ENCODE peak calls at places on chromosomes 2 and 18, in four cellular contexts. One of them, this sample, is unnamed.

GRCh38 chr2:242040681-242041080 is 171.2 kb downstream of the RTP5 start:
- DNase-seq in transverse colon: no peak
- DNase-seq in A549: no peak
- DNase-seq in K562: no peak
- DNase-seq in this sample: no peak

GRCh38 chr2:238379096-238379810 is 47.5 kb upstream of the ASB1 start:
- DNase-seq in transverse colon: no peak
- DNase-seq in A549: no peak
- DNase-seq in K562: no peak
- DNase-seq in this sample: no peak

GRCh38 chr2:143410097-143410897 is 281.1 kb downstream of the ARHGAP15 start:
- DNase-seq in transverse colon: no peak
- DNase-seq in A549: no peak
- DNase-seq in K562: no peak
- DNase-seq in this sample: no peak

GRCh38 chr18:40852406-40852805 is 1102.6 kb upstream of the PIK3C3 start:
- DNase-seq in transverse colon: no peak
- DNase-seq in A549: no peak
- DNase-seq in K562: no peak
- DNase-seq in this sample: no peak

GRCh38 chr2:62306751-62307468 is 111.0 kb downstream of the B3GNT2 start:
- DNase-seq in transverse colon: peak; percentile 50
- DNase-seq in A549: no peak
- DNase-seq in K562: no peak
- DNase-seq in this sample: no peak

GRCh38 chr2:239198221-239198620 is 202.6 kb downstream of the HDAC4 start:
- DNase-seq in transverse colon: peak; percentile 7
- DNase-seq in A549: no peak
- DNase-seq in K562: no peak
- DNase-seq in this sample: no peak

GRCh38 chr18:3595282-3596273 is 145.6 kb downstream of the TGIF1 start:
- DNase-seq in transverse colon: peak; percentile 44
- DNase-seq in A549: no peak
- DNase-seq in K562: no peak
- DNase-seq in this sample: no peak

GRCh38 chr18:63199743-63200241 is 119.8 kb downstream of the BCL2 start:
- DNase-seq in transverse colon: no peak
- DNase-seq in A549: no peak
- DNase-seq in K562: no peak
- DNase-seq in this sample: no peak

GRCh38 chr2:174752403-174753037 is 11.8 kb downstream of the CHRNA1 start:
- DNase-seq in transverse colon: no peak
- DNase-seq in A549: no peak
- DNase-seq in K562: no peak
- DNase-seq in this sample: no peak

GRCh38 chr18:77749189-77749588 is 499.5 kb downstream of the GALR1 start:
- DNase-seq in transverse colon: no peak
- DNase-seq in A549: no peak
- DNase-seq in K562: peak; percentile 29
- DNase-seq in this sample: no peak

GRCh38 chr18:66558773-66559172 is 45.1 kb downstream of the CDH19 start:
- DNase-seq in transverse colon: no peak
- DNase-seq in A549: no peak
- DNase-seq in K562: no peak
- DNase-seq in this sample: no peak

GRCh38 chr2:139216435-139216834 is 436.2 kb upstream of the NXPH2 start:
- DNase-seq in transverse colon: no peak
- DNase-seq in A549: no peak
- DNase-seq in K562: no peak
- DNase-seq in this sample: no peak

GRCh38 chr2:240917684-240918257 is 11.6 kb downstream of the CROCC2 start:
- DNase-seq in transverse colon: peak; percentile 8
- DNase-seq in A549: no peak
- DNase-seq in K562: no peak
- DNase-seq in this sample: peak; percentile 12

GRCh38 chr2:45891719-45892118 is 240.2 kb downstream of the PRKCE start:
- DNase-seq in transverse colon: no peak
- DNase-seq in A549: no peak
- DNase-seq in K562: no peak
- DNase-seq in this sample: no peak

GRCh38 chr2:196808281-196808680 is 874 bp downstream of the C2orf66 start:
- DNase-seq in transverse colon: no peak
- DNase-seq in A549: no peak
- DNase-seq in K562: no peak
- DNase-seq in this sample: no peak

GRCh38 chr2:136703214-136703613 is 62.1 kb upstream of the THSD7B start:
- DNase-seq in transverse colon: no peak
- DNase-seq in A549: no peak
- DNase-seq in K562: no peak
- DNase-seq in this sample: no peak

GRCh38 chr18:57376503-57376902 is 24.1 kb downstream of the ST8SIA3 start:
- DNase-seq in transverse colon: no peak
- DNase-seq in A549: no peak
- DNase-seq in K562: no peak
- DNase-seq in this sample: no peak

GRCh38 chr18:77557030-77557429 is 307.4 kb downstream of the GALR1 start:
- DNase-seq in transverse colon: no peak
- DNase-seq in A549: no peak
- DNase-seq in K562: no peak
- DNase-seq in this sample: no peak

GRCh38 chr18:58144671-58145285 is 100.8 kb downstream of the NEDD4L start:
- DNase-seq in transverse colon: no peak
- DNase-seq in A549: no peak
- DNase-seq in K562: no peak
- DNase-seq in this sample: no peak

GRCh38 chr18:44679912-44680270 is 797 bp upstream of the SETBP1 start:
- DNase-seq in transverse colon: peak; percentile 62
- DNase-seq in A549: peak; percentile 16
- DNase-seq in K562: no peak
- DNase-seq in this sample: peak; percentile 58

GRCh38 chr2:199457147-199458016 is at the start of gene SATB2:
- DNase-seq in transverse colon: peak; percentile 62
- DNase-seq in A549: peak; percentile 25
- DNase-seq in K562: peak; percentile 29
- DNase-seq in this sample: no peak

DNA sequence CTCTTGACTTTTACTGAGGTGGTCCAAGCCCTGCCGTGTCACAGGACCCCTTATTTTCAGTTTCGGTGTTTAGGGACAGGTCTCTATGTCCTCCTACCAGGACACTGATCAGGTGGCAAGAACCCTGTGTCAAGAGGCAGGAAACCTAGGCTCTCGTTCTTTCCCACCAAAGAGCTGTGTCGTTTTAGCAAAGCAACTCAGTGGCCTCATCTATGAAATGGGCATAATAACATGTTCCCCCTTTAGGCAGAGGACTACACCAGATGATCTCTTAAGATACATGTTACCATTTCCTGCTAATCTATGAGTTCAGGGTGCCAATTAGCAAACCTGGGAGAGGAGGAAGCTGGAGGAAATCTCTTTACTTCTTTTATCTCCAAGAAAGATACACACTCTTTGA is 1.9 kb downstream of the RAB31 start:
- DNase-seq in transverse colon: no peak
- DNase-seq in A549: no peak
- DNase-seq in K562: no peak
- DNase-seq in this sample: no peak
- H3K27ac ChIP-seq in transverse colon: peak overlapping the region; percentile 94
- H3K27ac ChIP-seq in A549: no peak overlapping the region
- H3K27ac ChIP-seq in K562: no peak overlapping the region
- H3K27ac ChIP-seq in this sample: peak overlapping the region; percentile 90

GRCh38 chr2:209496586-209496982 is 72.7 kb downstream of the MAP2 start:
- DNase-seq in transverse colon: no peak
- DNase-seq in A549: no peak
- DNase-seq in K562: no peak
- DNase-seq in this sample: no peak

GRCh38 chr2:209498574-209498973 is 74.7 kb downstream of the MAP2 start:
- DNase-seq in transverse colon: no peak
- DNase-seq in A549: no peak
- DNase-seq in K562: no peak
- DNase-seq in this sample: no peak

GRCh38 chr2:209499071-209499470 is 75.2 kb downstream of the MAP2 start:
- DNase-seq in transverse colon: no peak
- DNase-seq in A549: no peak
- DNase-seq in K562: no peak
- DNase-seq in this sample: no peak

GRCh38 chr2:209501579-209501978 is 77.7 kb downstream of the MAP2 start:
- DNase-seq in transverse colon: no peak
- DNase-seq in A549: no peak
- DNase-seq in K562: no peak
- DNase-seq in this sample: no peak

GRCh38 chr2:209495855-209496585 is 72.2 kb downstream of the MAP2 start:
- DNase-seq in transverse colon: no peak
- DNase-seq in A549: peak; percentile 60
- DNase-seq in K562: no peak
- DNase-seq in this sample: no peak
- TF ChIP-seq EP300 in transverse colon: peak; percentile 2
- TF ChIP-seq EP300 in A549: no peak
- TF ChIP-seq EP300 in K562: no peak
- TF ChIP-seq EP300 in this sample: peak; percentile 60

DNA sequence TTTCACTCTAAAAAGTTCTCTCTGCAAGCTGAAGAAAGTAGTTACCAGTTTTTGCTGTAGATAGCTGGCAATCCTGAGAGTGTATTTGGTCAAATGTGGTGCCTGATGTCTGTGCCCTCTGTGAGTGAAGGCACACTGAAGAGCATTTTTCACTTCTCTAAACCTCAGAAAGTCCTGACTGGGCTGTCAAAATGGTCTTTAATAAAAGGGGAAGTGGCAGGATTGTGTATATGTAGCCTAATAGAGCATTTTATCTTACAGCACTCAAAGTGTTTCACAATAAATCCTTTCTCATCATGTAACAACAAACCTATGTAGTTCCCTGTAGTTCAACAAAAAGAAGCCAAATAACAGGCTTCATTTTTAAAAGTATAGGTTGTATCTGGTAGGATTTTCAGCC is 1552.3 kb upstream of the SLC39A10 start:
- DNase-seq in transverse colon: no peak
- DNase-seq in A549: no peak
- DNase-seq in K562: no peak
- DNase-seq in this sample: no peak
- H3K27ac ChIP-seq in transverse colon: no peak overlapping the region
- H3K27ac ChIP-seq in A549: no peak overlapping the region
- H3K27ac ChIP-seq in K562: no peak overlapping the region
- H3K27ac ChIP-seq in this sample: no peak overlapping the region

DNA sequence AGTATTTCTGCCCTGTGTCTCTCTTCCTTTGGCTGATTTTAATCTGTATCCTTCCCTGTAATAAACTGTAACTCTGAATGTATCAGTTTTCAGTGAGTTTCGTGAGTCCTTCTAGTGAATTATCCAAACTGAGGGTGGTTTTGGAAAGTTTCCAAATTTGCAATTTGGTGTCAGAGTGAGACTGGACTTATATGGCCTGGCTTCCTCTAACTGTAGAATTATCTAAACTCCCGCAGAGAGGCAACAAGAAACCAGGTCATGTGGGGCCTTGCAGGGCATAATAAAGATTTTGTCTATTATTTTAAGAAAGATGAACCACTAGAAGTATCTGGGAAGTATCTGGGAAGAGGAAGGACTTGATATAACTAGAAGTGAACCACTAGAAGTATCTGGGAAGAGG is 95.3 kb upstream of the RNF152 start:
- DNase-seq in transverse colon: no peak
- DNase-seq in A549: no peak
- DNase-seq in K562: no peak
- DNase-seq in this sample: no peak
- TF ChIP-seq EP300 in transverse colon: no peak
- TF ChIP-seq EP300 in A549: no peak
- TF ChIP-seq EP300 in K562: no peak
- TF ChIP-seq EP300 in this sample: no peak

DNA sequence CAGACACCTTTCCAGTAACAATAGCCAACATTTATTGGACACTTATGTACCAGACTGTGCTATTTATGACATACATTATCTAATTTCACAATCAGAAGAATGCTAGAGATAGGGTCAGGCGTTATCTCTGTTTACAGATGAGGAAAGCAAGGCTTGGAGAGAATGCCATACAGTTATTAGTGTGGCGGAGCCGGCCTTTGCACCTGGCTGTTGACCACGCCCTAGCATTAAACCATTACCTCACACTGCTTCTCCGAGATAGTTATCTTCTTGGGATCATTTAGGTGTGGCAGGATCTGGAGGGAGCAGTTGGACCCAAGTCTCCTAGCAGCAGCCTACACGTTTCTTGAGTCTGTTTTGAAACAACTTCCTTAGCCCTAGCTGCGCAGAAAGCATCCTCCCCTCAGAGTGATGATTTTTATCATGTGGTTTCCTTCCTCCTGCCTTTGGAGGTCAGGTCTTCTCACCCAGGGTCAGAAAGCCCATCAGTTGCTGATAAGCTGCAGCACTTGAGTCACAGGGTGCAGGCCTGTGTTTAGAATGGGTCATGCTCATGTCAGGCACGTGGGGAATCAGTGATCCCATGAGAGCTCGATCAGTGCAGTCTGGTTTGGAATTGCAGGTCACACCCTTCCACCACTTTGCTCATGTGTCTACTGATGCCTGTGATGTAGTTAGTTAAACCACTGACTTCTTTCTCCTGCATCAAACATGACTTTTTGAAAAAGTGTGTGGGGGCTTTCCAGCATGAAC is 118.2 kb downstream of the SPTBN1 start:
- DNase-seq in transverse colon: peak; percentile 83
- DNase-seq in A549: no peak
- DNase-seq in K562: peak; percentile 61
- DNase-seq in this sample: no peak
- H3K27ac ChIP-seq in transverse colon: peak overlapping the region; percentile 89
- H3K27ac ChIP-seq in A549: peak overlapping the region; percentile 93
- H3K27ac ChIP-seq in K562: no peak overlapping the region
- H3K27ac ChIP-seq in this sample: peak overlapping the region; percentile 80

DNA sequence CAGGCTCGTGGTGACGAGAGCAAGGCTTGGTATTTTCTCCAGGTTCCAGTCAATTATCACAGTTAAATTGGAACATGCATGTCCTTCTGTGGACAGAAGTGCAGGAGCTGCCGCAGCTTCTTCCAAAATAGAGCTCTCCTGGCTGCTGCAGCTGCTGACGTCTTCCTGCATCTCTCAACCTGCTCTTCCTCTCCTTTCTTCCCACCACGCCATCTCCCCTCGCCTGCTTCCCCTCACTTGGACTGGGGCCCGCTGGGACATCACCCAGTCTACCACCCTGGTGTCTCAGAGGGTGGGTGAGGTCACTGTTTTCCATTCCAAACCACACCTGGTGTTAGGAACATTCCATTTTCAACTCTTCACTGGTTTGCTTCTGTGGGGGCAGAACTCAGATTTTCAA is 41.4 kb downstream of the SPP2 start:
- DNase-seq in transverse colon: no peak
- DNase-seq in A549: no peak
- DNase-seq in K562: no peak
- DNase-seq in this sample: no peak
- TF ChIP-seq EP300 in transverse colon: no peak
- TF ChIP-seq EP300 in A549: no peak
- TF ChIP-seq EP300 in K562: no peak
- TF ChIP-seq EP300 in this sample: no peak

This sample was measured in tibial nerve.